ENCODE peak calls at places on chromosomes 5 and 9, in nine cellular contexts. A is cardiac fibroblast, H is mammary epithelial cell, S is Peyer's patch, Q is fibroblast of pulmonary artery, O is hepatocyte, J is left ventricle myocardium inferior, E is transverse colon, I is HFF-Myc. K is an unnamed sample.
A peak's percentile ranks its signal among the peaks of the same experiment; 100 is the strongest.

GRCh38 chr5:145220491-145220890 is 614.7 kb downstream of the PRELID2 start:
- DNase-seq in A (no peak), H (peak; percentile 19), S (no peak), Q (no peak), O (no peak), J (no peak), E (no peak), I (no peak), K (no peak)

GRCh38 chr5:149012350-149012749 is 50.5 kb downstream of the SH3TC2 start:
- DNase-seq in A (no peak), H (no peak), S (no peak), Q (no peak), O (no peak), J (no peak), E (no peak), I (no peak), K (no peak)

GRCh38 chr5:1542755-1543154 is 19.0 kb upstream of the LPCAT1 start:
- DNase-seq in A (peak; percentile 89), H (peak; percentile 91), S (peak; percentile 38), Q (peak; percentile 97), O (no peak), J (no peak), E (peak; percentile 55), I (peak; percentile 36), K (no peak)

GRCh38 chr5:94670726-94671125 is 52.3 kb downstream of the SLF1 start:
- DNase-seq in A (no peak), H (no peak), S (no peak), Q (peak; percentile 28), O (no peak), J (no peak), E (no peak), I (no peak), K (no peak)

GRCh38 chr9:31848505-31849285 is 535.7 kb upstream of the ACO1 start:
- DNase-seq in A (no peak), H (no peak), S (no peak), Q (no peak), O (no peak), J (no peak), E (no peak), I (no peak), K (no peak)

GRCh38 chr5:181241393-181241975 is 2.2 kb downstream of the RACK1 start:
- DNase-seq in A (peak; percentile 96), H (peak; percentile 82), S (no peak), Q (peak; percentile 94), O (peak; percentile 65), J (no peak), E (no peak), I (no peak), K (peak; percentile 84)

GRCh38 chr9:137632432-137633161 is 13.8 kb downstream of the EHMT1 start:
- DNase-seq in A (no peak), H (no peak), S (peak; percentile 35), Q (no peak), O (no peak), J (no peak), E (no peak), I (no peak), K (no peak)

GRCh38 chr5:82222597-82223574 is 55.3 kb downstream of the RPS23 start:
- DNase-seq in A (peak; percentile 64), H (peak; percentile 71), S (no peak), Q (peak; percentile 40), O (no peak), J (no peak), E (no peak), I (peak; percentile 19), K (no peak)

GRCh38 chr9:35341585-35341984 is 148.3 kb upstream of the RUSC2 start:
- DNase-seq in A (peak; percentile 81), H (no peak), S (no peak), Q (peak; percentile 81), O (peak; percentile 27), J (peak; percentile 66), E (no peak), I (peak; percentile 44), K (peak; percentile 28)

GRCh38 chr5:138955013-138955660 is 80.0 kb upstream of the LRRTM2 start:
- DNase-seq in A (no peak), H (no peak), S (peak; percentile 65), Q (no peak), O (no peak), J (peak; percentile 56), E (no peak), I (no peak), K (no peak)

GRCh38 chr9:38392235-38393127 is at the start of gene ALDH1B1:
- DNase-seq in A (peak; percentile 77), H (peak; percentile 80), S (peak; percentile 93), Q (peak; percentile 81), O (peak; percentile 94), J (peak; percentile 86), E (peak; percentile 92), I (peak; percentile 40), K (peak; percentile 69)

GRCh38 chr9:38393128-38393809 is 767 bp downstream of the ALDH1B1 start:
- DNase-seq in A (peak; percentile 7), H (no peak), S (no peak), Q (no peak), O (no peak), J (no peak), E (no peak), I (no peak), K (no peak)

GRCh38 chr9:38396371-38396671 is 3.8 kb downstream of the ALDH1B1 start:
- DNase-seq in A (no peak), H (no peak), S (no peak), Q (no peak), O (no peak), J (no peak), E (no peak), I (no peak), K (no peak)

GRCh38 chr9:38394419-38394818 is 1.9 kb downstream of the ALDH1B1 start:
- DNase-seq in A (no peak), H (no peak), S (no peak), Q (no peak), O (no peak), J (no peak), E (peak; percentile 72), I (no peak), K (no peak)

DNA sequence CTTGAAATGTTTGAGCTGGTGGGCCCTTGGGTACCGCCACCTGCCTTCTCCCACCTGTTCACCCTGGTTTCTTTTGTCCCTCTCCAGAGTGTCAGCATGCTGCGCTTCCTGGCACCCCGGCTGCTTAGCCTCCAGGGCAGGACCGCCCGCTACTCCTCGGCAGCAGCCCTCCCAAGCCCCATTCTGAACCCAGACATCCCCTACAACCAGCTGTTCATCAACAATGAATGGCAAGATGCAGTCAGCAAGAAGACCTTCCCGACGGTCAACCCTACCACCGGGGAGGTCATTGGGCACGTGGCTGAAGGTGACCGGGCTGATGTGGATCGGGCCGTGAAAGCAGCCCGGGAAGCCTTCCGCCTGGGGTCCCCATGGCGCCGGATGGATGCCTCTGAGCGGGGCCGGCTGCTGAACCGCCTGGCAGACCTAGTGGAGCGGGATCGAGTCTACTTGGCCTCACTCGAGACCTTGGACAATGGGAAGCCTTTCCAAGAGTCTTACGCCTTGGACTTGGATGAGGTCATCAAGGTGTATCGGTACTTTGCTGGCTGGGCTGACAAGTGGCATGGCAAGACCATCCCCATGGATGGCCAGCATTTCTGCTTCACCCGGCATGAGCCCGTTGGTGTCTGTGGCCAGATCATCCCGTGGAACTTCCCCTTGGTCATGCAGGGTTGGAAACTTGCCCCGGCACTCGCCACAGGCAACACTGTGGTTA is 3.3 kb downstream of the ALDH1B1 start:
- DNase-seq in A (no peak), H (no peak), S (no peak), Q (no peak), O (no peak), J (no peak), E (no peak), I (no peak), K (no peak)
- H3K4me3 ChIP-seq in A (no peak overlapping the region), H (no peak overlapping the region), S (no peak overlapping the region), Q (no peak overlapping the region), O (no peak overlapping the region), J (no peak overlapping the region), E (no peak overlapping the region), I (no peak overlapping the region), K (no peak overlapping the region)

DNA sequence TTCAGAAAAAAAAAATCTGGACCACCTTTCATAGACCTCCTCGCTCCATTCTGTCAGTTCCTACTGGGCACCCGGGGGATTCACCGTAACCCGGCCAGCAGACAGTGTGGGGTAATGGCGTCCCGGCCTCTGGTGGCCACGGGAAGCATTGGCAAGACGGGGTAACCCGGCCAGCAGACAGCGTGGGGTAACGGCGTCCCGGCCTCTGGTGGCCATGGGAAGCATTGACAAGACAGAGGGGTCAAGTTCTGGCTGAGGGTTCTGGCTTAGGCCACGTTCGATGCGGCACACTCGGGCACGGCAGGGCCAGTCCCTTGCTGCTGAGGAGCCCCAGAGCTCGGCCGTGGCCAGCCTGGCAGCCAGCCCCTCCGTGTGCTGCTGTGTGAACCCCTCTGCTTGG is 116.2 kb upstream of the RAPGEF1 start:
- DNase-seq in A (no peak), H (no peak), S (no peak), Q (no peak), O (no peak), J (no peak), E (no peak), I (no peak), K (no peak)
- TF ChIP-seq CTCF in A (no peak), H (no peak), S (no peak), Q (no peak), O (no peak), J (no peak), E (no peak), I (no peak), K (peak; percentile 35)

GRCh38 chr9:70291446-70291845 is 32.7 kb downstream of the SMC5 start:
- DNase-seq in A (peak; percentile 42), H (no peak), S (no peak), Q (peak; percentile 43), O (no peak), J (no peak), E (no peak), I (no peak), K (no peak)

GRCh38 chr9:70293214-70293613 is 34.4 kb downstream of the SMC5 start:
- DNase-seq in A (no peak), H (no peak), S (no peak), Q (no peak), O (no peak), J (no peak), E (no peak), I (no peak), K (no peak)

GRCh38 chr9:70297141-70297540 is 38.4 kb downstream of the SMC5 start:
- DNase-seq in A (peak; percentile 27), H (no peak), S (no peak), Q (no peak), O (no peak), J (no peak), E (no peak), I (no peak), K (no peak)

DNA sequence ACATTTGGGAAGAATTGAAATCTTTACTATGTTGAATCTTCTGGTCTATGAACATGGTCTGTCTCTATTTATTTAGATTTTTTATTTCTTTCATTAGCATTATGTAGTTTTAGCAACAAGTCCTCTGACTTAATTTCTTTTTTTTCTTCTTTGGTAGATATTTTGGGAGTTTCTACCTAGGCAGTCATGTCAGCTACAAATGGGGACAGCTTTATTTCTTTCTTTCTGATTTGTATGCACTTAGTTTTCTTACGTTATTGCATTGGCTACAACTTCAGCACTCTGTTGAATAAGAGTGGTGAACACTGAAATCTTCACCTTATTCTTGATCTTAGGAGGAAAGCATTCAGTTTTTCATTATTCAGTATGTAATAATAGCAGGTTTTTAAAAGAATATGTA is 33.5 kb downstream of the SMC5 start:
- DNase-seq in A (no peak), H (no peak), S (no peak), Q (no peak), O (no peak), J (no peak), E (no peak), I (no peak), K (no peak)
- H3K4me3 ChIP-seq in A (no peak overlapping the region), H (no peak overlapping the region), S (no peak overlapping the region), Q (no peak overlapping the region), O (no peak overlapping the region), J (no peak overlapping the region), E (no peak overlapping the region), I (no peak overlapping the region), K (no peak overlapping the region)

GRCh38 chr5:112886975-112887374 is 25.9 kb downstream of the SRP19 start:
- DNase-seq in A (no peak), H (no peak), S (no peak), Q (no peak), O (no peak), J (no peak), E (no peak), I (no peak), K (no peak)
- TF ChIP-seq CTCF in A (no peak), H (no peak), S (no peak), Q (no peak), O (no peak), J (no peak), E (no peak), I (no peak), K (no peak)